ENCODE peak calls at places on chromosomes 2 and 18, in six cellular contexts. P is NCI-H1105; Z is right lobe of liver; B is stimulated activated naive CD8-positive, alpha-beta T cell treated with anti-CD3 and anti-CD28 coated beads, Interleukin-15, Interleukin-2, amounts not matched to agents 100 U/mL and 50 U/mL, for 24 hours; I is stimulated activated naive B cell treated with anti-CD40 and anti-IgM and Interleukin-4, amounts not matched to agents 10 μg/mL and 1 μg/mL and 100 μg/mL, for 72 hours; Q is left cardiac atrium. X is an unnamed sample.

GRCh38 chr18:12606592-12607315 is 51.2 kb downstream of the SPIRE1 start:
- DNase-seq in P (no peak), Z (no peak), B (no peak), I (no peak), Q (no peak), X (no peak)

GRCh38 chr2:237222178-237222577 is 136.5 kb downstream of the COPS8 start:
- DNase-seq in P (no peak), Z (no peak), B (no peak), I (no peak), Q (peak), X (no peak)

GRCh38 chr18:44134447-44134846 is 546.2 kb upstream of the SETBP1 start:
- DNase-seq in P (no peak), Z (no peak), B (no peak), I (no peak), Q (no peak), X (no peak)

GRCh38 chr2:236550701-236551465 is 18.7 kb upstream of the ACKR3 start:
- DNase-seq in P (no peak), Z (no peak), B (peak), I (peak), Q (no peak), X (no peak)

GRCh38 chr2:157780211-157780610 is 95.9 kb downstream of the ACVR1 start:
- DNase-seq in P (no peak), Z (no peak), B (no peak), I (no peak), Q (no peak), X (no peak)

GRCh38 chr18:78244779-78245178 is 734.8 kb upstream of the SALL3 start:
- DNase-seq in P (no peak), Z (no peak), B (no peak), I (no peak), Q (no peak), X (no peak)

GRCh38 chr2:62305421-62306176 is 109.7 kb downstream of the B3GNT2 start:
- DNase-seq in P (no peak), Z (no peak), B (peak), I (peak), Q (no peak), X (peak)

GRCh38 chr2:216692636-216693413 is 2.5 kb downstream of the IGFBP5 start:
- DNase-seq in P (peak), Z (no peak), B (peak), I (peak), Q (peak), X (peak)

GRCh38 chr2:128368437-128369125 is 49.9 kb upstream of the HS6ST1 start:
- DNase-seq in P (no peak), Z (no peak), B (no peak), I (no peak), Q (no peak), X (no peak)

GRCh38 chr18:80193701-80194100 is 53.6 kb downstream of the PARD6G start:
- DNase-seq in P (no peak), Z (no peak), B (no peak), I (no peak), Q (no peak), X (no peak)

GRCh38 chr2:226664140-226664539 is 135.5 kb downstream of the IRS1 start:
- DNase-seq in P (no peak), Z (peak), B (no peak), I (no peak), Q (no peak), X (no peak)

GRCh38 chr2:28395334-28396061 is 2.8 kb downstream of the FOSL2 start:
- DNase-seq in P (no peak), Z (peak), B (no peak), I (no peak), Q (peak), X (no peak)

GRCh38 chr18:51278045-51278649 is 80.7 kb upstream of the MEX3C start:
- DNase-seq in P (peak), Z (peak), B (peak), I (no peak), Q (no peak), X (no peak)

GRCh38 chr18:39839782-39840181 is 2115.3 kb upstream of the PIK3C3 start:
- DNase-seq in P (no peak), Z (no peak), B (no peak), I (no peak), Q (no peak), X (no peak)

GRCh38 chr2:21363364-21363763 is 239.6 kb downstream of the TDRD15 start:
- DNase-seq in P (no peak), Z (no peak), B (no peak), I (no peak), Q (no peak), X (no peak)

X was measured in NCI-H510A.